ENCODE peak calls at places on chromosome 7, in six cellular contexts. Y is lung, E is ascending aorta, K is BJ, I is fibroblast of lung, H is MM.1S. P is an unnamed sample.

GRCh38 chr7:43249808-43250145 is 137.3 kb downstream of the HECW1 start:
- DNase-seq in H (no peak), K (no peak), Y (no peak), E (no peak), I (no peak), P (no peak)

GRCh38 chr7:129295015-129295423 is 70.2 kb downstream of the AHCYL2 start:
- DNase-seq in Y (no peak), H (no peak), E (no peak), K (no peak), I (peak), P (no peak)

GRCh38 chr7:75638607-75639070 is 100.1 kb downstream of the HIP1 start:
- DNase-seq in Y (peak), K (no peak), E (peak), I (peak), H (no peak), P (no peak)

GRCh38 chr7:7529328-7529727 is 6.3 kb downstream of the COL28A1 start:
- DNase-seq in H (no peak), K (no peak), I (no peak), Y (no peak), E (no peak), P (no peak)

GRCh38 chr7:47807756-47808155 is 140.5 kb downstream of the PKD1L1 start:
- DNase-seq in I (no peak), K (no peak), E (peak), Y (no peak), H (no peak), P (peak)

GRCh38 chr7:35349001-35349400 is 95.1 kb upstream of the TBX20 start:
- DNase-seq in H (no peak), I (no peak), E (no peak), Y (no peak), K (no peak), P (no peak)

GRCh38 chr7:45088821-45089313 is at the start of gene NACAD:
- DNase-seq in H (no peak), I (peak), Y (no peak), E (peak), K (no peak), P (peak)

GRCh38 chr7:27942711-27943110 is 202.7 kb downstream of the TAX1BP1 start:
- DNase-seq in E (no peak), H (no peak), Y (no peak), K (no peak), I (no peak), P (no peak)

GRCh38 chr7:132935608-132936007 is 146.3 kb downstream of the CHCHD3 start:
- DNase-seq in Y (no peak), I (no peak), E (no peak), K (no peak), H (no peak), P (no peak)

DNA sequence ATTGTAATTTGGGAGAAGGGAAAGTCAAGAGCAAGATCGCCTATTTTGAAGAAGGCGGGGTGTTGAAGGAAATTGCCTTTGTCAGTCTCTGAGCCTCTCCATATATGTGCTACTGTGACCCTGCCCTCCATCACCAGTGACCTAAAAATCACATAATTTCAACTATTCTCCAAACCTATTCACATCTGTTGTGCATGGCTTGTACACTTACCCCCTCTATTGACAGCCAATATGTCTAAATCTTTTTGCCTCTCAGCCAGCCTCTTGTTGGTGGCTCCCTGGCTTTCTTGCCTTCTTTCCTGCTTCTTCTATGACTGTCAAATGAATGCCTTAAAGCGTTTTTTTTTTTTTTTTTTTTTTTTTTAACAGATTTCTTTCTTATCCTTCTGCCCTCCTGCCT is 295.6 kb downstream of the AUTS2 start:
- DNase-seq in K (no peak), E (no peak), I (peak), Y (no peak), H (no peak), P (no peak)
- TF ChIP-seq CTCF in K (no peak), E (no peak), I (peak), Y (no peak), H (peak), P (no peak)

DNA sequence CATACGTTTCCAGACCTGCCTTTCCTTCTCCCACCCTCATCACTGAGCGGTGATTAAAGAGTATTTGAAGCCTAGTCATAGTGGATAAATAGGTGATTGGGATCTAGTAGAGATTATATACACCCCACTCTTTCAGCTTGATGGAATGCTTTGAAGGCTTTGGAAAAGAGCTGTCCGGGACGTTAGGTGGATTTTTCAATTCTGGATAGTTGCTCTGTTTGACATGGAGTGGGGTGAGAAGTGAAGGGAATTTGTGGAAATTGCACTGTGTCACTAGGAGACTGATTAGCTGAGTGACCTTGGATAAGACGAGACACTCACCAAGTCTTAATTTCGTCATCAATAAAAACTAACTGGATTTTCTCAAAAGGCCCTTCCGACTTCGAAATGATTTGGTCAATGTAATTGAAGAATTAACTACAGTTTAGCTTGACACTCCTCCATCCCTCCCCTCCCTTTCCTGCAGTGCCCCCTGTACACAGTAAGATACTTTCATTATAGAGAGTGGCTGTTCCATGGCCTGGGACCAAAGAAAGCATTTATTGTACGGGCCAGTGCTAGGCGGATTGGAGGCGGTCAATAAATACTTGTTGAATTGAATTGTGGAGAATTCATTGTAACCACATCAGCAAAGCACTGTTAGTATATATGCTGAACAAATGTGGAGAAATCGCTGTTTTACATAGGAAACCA is 959 bp downstream of the ZKSCAN1 start:
- DNase-seq in I (peak), K (no peak), H (no peak), E (no peak), Y (no peak), P (no peak)
- TF ChIP-seq CTCF in I (peak), K (peak), H (no peak), E (no peak), Y (no peak), P (no peak)

DNA sequence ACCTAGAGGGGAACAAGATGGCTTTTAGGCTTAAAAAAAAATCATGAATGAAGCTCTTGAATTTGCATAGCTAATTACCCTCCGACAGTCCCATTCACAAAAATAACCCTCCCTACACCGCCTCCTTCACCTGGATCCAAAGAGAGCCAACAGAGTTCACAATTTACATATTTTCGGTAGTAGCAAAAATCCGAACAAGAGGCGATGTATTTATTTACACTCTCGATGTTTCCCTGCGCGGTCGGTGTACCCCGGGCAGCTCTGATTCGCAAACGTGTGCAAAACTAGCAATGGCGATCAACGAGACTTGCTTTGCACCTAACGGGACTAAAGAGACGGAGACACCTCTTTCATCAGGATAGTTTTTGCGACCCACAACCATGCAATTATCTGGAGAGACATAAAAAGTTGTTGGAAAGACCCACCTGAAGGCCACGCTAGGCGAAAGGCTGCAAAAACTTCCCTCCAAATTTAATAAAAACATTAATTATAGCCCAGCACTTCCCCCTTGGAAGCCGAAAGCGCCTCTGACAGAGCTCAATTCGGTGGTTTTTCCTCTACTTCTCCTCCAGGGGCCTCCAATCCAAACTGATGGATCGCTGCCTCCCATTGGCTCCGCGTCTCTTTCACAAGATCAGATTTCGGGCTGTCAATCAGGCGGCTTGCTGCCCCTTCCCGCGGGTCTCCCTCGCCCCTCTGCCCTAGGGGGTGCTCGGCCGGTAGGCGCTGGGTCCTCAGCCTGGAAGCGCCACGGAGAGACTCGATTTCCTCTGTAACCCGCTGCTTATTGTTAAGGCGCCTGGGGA is at the start of gene ETV1:
- DNase-seq in Y (peak), H (no peak), E (peak), K (no peak), I (peak), P (peak)
- TF ChIP-seq CTCF in Y (no peak), H (no peak), E (peak), K (peak), I (peak), P (no peak)

DNA sequence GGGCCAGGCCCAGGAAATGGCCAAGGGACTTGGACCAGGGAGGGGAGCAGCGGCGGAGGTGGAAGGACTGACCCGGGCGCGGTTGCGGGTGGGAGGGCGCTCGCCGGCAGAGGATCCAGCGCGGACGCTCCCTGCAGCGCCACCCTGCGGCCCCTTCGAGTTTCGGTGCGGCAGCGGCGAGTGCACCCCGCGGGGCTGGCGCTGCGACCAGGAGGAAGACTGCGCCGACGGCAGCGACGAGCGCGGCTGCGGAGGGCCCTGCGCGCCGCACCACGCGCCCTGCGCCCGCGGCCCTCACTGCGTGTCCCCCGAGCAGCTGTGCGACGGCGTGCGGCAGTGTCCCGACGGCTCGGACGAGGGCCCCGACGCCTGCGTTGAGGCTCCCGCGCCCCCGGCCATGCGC is 16.8 kb upstream of the ZNF467 start:
- DNase-seq in E (no peak), Y (peak), I (no peak), H (no peak), K (no peak), P (peak)
- TF ChIP-seq CTCF in E (peak), Y (no peak), I (peak), H (no peak), K (peak), P (peak)

P was measured in activated CD8-positive, alpha-beta T cell treated with anti-CD3 and anti-CD28 coated beads for 36 hours.